ENCODE peak calls at places on chromosomes 7 and 10, in seven cellular contexts. G is colonic mucosa; Q is CD8-positive, alpha-beta memory T cell; B is sigmoid colon; N is GM23248; V is brain microvascular endothelial cell; A is CD8-positive, alpha-beta T cell. H is an unnamed sample.

GRCh38 chr10:3010819-3011422 is 56.4 kb upstream of the PFKP start:
- DNase-seq in A (no peak), Q (no peak), G (no peak), V (no peak), N (no peak), B (no peak), H (no peak)

GRCh38 chr7:11212080-11212711 is 238.5 kb downstream of the PHF14 start:
- DNase-seq in G (peak), V (peak), Q (peak), B (peak), N (peak), A (peak), H (peak)

GRCh38 chr7:131250331-131250730 is 77.3 kb upstream of the MKLN1 start:
- DNase-seq in A (no peak), G (no peak), B (no peak), N (no peak), V (no peak), Q (no peak), H (no peak)

GRCh38 chr10:22518167-22518724 is 172.9 kb downstream of the SPAG6 start:
- DNase-seq in Q (no peak), B (no peak), N (peak), V (no peak), G (no peak), A (no peak), H (no peak)

GRCh38 chr7:153641202-153641601 is 411.0 kb upstream of the DPP6 start:
- DNase-seq in N (no peak), Q (no peak), V (no peak), A (no peak), B (peak), G (no peak), H (no peak)

GRCh38 chr7:151695856-151696555 is 176.3 kb upstream of the RHEB start:
- DNase-seq in N (no peak), V (no peak), A (no peak), Q (no peak), B (no peak), G (no peak), H (no peak)

GRCh38 chr10:98357208-98357836 is 57.7 kb downstream of the PYROXD2 start:
- DNase-seq in A (no peak), G (no peak), B (no peak), N (peak), Q (no peak), V (peak), H (no peak)

GRCh38 chr7:100515072-100515532 is 23.9 kb upstream of the AGFG2 start:
- DNase-seq in V (peak), G (no peak), Q (no peak), B (no peak), N (peak), A (no peak), H (no peak)

GRCh38 chr10:31134303-31134928 is 102.8 kb upstream of the ZNF438 start:
- DNase-seq in N (peak), Q (no peak), G (no peak), A (no peak), V (peak), B (no peak), H (no peak)

GRCh38 chr10:104117839-104118323 is 4.1 kb upstream of the SFR1 start:
- DNase-seq in A (no peak), V (no peak), N (peak), Q (no peak), B (no peak), G (no peak), H (no peak)

GRCh38 chr7:116706668-116707126 is 34.7 kb downstream of the MET start:
- DNase-seq in G (peak), V (peak), B (no peak), Q (no peak), N (peak), A (no peak), H (no peak)

GRCh38 chr10:24503627-24504320 is 219.9 kb downstream of the ARHGAP21 start:
- DNase-seq in G (peak), N (peak), A (no peak), Q (no peak), B (no peak), V (peak), H (peak)

GRCh38 chr10:89518108-89518507 is 17.3 kb downstream of the SLC16A12 start:
- DNase-seq in V (no peak), A (no peak), G (no peak), B (no peak), N (peak), Q (no peak), H (no peak)

GRCh38 chr10:89516149-89516832 is 19.1 kb downstream of the SLC16A12 start:
- DNase-seq in A (no peak), Q (no peak), B (peak), V (peak), N (peak), G (peak), H (no peak)

GRCh38 chr10:89513206-89513605 is 22.2 kb downstream of the SLC16A12 start:
- DNase-seq in N (no peak), B (no peak), G (no peak), A (no peak), Q (no peak), V (no peak), H (no peak)

GRCh38 chr10:89518876-89519842 is 16.2 kb downstream of the SLC16A12 start:
- DNase-seq in B (peak), N (peak), G (no peak), A (no peak), V (peak), Q (no peak), H (no peak)

DNA sequence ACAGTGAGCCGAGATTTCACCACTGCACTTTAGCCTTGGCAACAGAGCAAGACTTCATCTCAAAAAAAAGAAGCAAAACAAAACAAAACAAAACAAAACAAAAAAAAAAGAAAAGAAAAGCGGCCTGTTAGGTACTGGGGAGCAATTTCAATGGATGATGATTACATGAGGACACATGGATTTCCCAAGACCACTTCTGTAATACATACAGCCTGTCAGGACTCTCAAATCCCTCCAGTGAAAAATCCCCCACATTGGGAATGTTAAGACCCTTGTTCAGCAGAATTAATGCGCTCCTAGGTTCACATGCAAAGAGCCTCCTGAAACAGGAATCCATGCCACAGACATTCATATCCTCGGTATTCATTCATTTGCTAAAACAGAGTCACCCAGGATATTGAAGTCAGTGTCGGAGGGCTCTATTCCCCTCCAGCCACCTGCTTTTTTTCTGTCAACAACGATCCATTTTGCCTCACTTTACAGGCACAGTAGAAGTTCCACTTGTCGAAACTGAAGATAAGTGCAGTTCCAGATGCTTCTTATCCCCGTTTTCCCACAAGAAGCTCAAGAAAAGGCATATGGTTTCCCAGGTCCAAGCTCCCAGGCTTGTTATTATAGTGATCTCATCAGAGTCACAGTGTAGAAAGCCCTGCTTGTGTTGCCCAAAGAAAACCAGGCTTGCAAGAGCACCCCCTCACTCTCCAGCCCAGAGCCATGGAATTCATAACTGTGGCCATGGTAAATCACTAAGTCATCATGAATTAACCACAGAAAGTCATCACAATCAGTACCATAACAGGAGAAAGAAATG is 20.2 kb downstream of the SLC16A12 start:
- DNase-seq in B (no peak), G (no peak), N (peak), V (peak), A (no peak), Q (no peak), H (no peak)
- H3K27ac ChIP-seq in B (peak), G (no peak), N (peak), V (peak), A (no peak), Q (no peak), H (no peak)

GRCh38 chr7:114689391-114689790 is 232.5 kb upstream of the MDFIC start:
- DNase-seq in A (no peak), V (no peak), B (no peak), Q (no peak), N (no peak), G (no peak), H (no peak)
- H3K27ac ChIP-seq in A (no peak), V (no peak), B (no peak), Q (no peak), N (no peak), G (no peak), H (no peak)

DNA sequence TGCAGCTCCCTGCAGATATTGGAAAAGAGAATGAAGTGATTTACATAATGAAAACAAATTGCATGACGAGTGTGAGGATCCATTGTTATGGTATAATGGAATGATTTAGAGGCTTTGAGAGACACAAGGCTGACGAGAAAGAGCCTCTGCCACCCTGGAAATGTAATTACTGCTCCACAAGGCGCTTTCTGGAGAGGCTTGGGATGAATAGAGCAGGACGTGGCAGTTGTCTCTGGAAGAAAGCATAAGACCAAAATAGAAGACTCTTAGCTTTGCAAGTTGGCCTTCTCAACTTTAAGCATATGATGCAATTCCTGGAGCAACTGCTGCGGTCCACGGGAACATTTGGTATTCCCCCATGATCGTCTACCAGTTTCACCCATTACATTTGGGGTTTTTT is 181.9 kb upstream of the TCF7L2 start:
- DNase-seq in V (no peak), Q (no peak), A (no peak), B (no peak), N (no peak), G (no peak), H (no peak)
- H3K27ac ChIP-seq in V (no peak), Q (no peak), A (no peak), B (no peak), N (no peak), G (no peak), H (no peak)

DNA sequence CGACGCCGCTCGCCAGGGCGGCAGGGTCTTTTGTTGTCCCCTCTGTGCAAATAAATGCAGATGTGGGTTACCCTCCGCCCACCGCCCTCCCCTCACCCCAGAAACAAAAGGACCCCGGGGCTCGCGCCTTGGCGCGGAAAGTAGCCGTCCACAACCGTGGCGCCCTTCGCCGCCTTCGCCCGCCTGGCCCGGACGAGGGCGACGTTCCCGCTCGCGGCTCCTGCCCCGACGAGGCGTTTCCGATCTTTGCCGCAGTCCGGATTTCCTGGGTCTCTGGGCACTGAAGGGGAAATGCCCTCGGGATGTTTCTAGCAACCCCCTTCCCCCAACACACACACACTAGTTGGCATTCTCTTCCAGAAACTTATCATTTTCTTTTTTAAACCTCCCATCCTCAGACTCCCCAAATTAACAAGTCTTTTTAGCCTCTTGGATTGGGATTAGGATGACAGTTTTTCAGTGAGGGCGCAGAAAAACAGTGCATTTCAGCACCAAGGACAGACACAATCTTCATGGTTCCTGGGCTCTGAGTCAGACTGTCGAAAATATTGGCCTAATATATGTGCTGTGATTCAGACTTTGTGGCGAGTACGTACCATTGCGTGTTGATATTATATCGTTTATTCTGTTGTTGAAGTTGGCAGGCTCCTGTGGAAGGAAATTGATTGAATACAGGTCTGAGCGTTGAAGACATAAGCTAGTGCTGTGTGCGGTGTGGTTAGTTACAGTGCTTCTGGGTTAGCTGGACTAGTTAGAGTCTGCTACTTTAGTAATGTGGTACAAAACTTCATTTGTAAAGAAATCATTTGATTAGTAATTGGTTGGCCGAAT is 803 bp downstream of the PHYHIPL start:
- DNase-seq in Q (no peak), G (peak), A (no peak), V (peak), B (no peak), N (peak), H (no peak)
- H3K27ac ChIP-seq in Q (no peak), G (no peak), A (no peak), V (no peak), B (no peak), N (no peak), H (no peak)

DNA sequence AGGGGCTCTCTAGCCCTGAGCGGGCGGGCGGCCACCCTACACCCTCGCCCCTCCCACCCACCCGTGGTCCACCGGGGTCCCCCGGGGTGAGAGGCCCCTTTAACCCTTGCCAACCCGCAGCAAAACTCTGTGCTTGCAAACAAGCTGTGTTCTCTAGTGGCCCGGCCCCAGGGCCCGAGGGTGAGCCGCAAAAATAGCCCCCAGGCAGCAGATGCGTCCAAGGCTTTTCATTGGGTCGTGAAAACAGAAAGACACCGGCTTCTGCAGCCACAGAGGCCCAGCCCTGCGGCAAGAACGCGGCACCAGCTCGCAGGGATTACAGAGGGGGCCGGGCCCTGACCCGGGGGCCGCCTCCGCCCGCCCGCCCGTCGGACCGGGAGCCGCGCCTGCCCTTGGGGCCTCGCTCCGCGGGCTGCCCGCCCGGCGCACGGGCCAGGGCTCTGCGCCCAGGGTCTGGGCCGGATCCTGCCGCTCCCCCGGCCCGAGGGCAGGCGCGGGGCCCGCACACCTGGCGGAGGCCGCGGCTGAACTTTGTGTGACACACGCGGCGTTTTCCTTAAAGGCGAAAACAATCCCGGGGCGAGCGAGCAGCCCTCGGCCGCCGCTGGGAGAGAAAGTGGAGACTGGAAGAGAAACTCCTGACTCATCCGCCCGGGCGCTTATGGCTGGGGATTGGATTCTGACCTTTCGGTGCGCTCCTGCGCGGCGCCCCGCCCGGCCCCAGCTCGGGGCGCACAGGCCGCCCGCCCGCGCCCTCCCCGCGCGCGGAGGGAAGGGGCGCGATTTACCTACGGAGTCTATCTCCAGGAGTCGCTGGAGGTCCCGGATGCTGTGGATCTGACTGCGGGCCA is 2.8 kb downstream of the PDGFA start:
- DNase-seq in B (no peak), N (peak), V (peak), G (peak), A (no peak), Q (no peak), H (no peak)
- H3K27ac ChIP-seq in B (peak), N (peak), V (peak), G (peak), A (no peak), Q (no peak), H (no peak)

GRCh38 chr7:70587739-70588138 is 544.2 kb upstream of the GALNT17 start:
- DNase-seq in N (no peak), V (no peak), B (no peak), G (peak), Q (no peak), A (no peak), H (no peak)

GRCh38 chr7:70589010-70589409 is 542.9 kb upstream of the GALNT17 start:
- DNase-seq in N (no peak), V (no peak), A (no peak), G (no peak), B (no peak), Q (no peak), H (no peak)

GRCh38 chr7:70588151-70588550 is 543.8 kb upstream of the GALNT17 start:
- DNase-seq in A (no peak), V (no peak), N (no peak), Q (no peak), G (no peak), B (no peak), H (no peak)

GRCh38 chr7:70589590-70589989 is 542.4 kb upstream of the GALNT17 start:
- DNase-seq in N (no peak), B (no peak), Q (no peak), V (no peak), A (no peak), G (no peak), H (no peak)

DNA sequence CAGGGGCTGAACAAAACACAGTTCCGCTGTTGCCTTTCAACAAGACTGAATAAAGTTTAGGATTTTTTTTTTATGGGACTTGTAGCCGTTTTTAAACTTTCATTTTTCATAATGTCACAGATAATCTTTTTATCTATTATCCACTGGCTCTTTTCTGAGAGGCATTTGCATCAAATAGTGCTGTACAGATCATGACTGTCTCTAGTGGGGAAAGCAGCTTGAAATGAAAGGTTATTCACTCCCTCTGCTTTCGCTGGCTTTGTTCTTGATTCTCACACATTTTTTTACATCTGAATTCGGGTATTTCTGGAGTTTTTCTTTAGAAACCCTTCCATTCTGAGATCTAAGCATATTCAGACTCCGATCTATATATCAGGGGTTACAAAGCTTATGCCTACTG is 543.3 kb upstream of the GALNT17 start:
- DNase-seq in Q (no peak), N (no peak), B (no peak), V (no peak), A (no peak), G (no peak), H (no peak)
- H3K27ac ChIP-seq in Q (no peak), N (no peak), B (no peak), V (no peak), A (no peak), G (no peak), H (no peak)

GRCh38 chr7:16267953-16268820 is 153.2 kb downstream of the CRPPA start:
- DNase-seq in Q (no peak), G (no peak), N (no peak), V (no peak), B (no peak), A (no peak), H (no peak)

GRCh38 chr7:16270844-16271243 is 150.5 kb downstream of the CRPPA start:
- DNase-seq in A (no peak), Q (no peak), V (no peak), G (no peak), N (no peak), B (no peak), H (no peak)

GRCh38 chr7:16268821-16269768 is 152.2 kb downstream of the CRPPA start:
- DNase-seq in B (no peak), N (peak), V (peak), A (no peak), Q (no peak), G (no peak), H (no peak)

GRCh38 chr7:16271355-16271754 is 150.0 kb downstream of the CRPPA start:
- DNase-seq in N (no peak), A (no peak), G (no peak), V (no peak), Q (no peak), B (no peak), H (no peak)

DNA sequence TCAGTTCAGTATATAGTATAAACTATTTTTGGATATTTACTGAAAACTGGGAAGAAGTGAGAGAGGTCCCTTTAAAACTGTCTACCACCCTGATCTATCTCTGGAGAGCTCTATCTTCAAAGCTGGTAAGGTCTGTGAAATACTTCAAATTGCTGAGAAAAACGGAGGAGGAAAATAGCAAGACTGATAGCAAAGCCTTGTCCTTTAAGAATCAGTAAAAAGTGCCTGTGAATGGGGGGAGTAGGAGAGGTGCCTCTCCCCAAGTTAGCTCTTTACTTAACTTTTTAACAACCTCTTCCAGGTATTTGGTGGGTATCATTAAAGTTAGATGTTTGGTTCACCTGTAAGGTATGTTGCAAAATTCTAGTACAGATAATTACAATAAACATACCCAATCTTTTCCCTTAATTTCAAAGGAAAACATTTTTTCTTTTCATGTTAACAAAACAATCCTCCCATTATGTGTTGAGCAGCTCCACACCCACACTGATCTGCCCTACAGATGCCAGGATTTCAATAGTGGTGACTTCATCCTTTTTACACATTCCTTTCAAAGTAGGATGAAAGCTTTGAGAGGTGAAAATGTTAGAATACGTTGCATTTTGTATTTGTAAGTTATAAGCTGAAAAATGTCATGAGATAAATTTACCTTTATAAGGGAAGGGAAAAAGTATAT is 149.2 kb downstream of the CRPPA start:
- DNase-seq in V (peak), Q (no peak), G (no peak), N (peak), A (no peak), B (no peak), H (no peak)
- H3K27ac ChIP-seq in V (no peak), Q (no peak), G (no peak), N (no peak), A (no peak), B (no peak), H (no peak)

DNA sequence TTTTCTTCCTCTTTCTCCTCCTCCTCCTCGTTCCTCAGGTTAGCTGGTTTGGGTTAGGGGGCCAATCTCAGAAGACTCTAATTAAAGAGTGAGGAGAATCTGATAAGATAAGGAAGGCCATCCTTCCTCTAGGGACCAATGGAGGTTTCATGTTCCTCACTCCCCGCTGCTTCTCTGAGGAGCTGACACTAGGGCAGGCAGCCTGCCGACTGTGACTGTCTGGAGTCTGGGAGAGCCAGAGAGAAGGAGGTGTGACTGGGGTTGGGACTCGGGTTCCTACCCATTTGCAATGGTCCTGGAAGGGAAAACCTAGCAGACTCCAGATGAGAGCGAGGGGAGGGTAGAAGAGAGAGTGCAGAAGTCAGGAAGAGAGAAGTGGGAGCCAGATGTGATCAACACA is 15.3 kb downstream of the PAX2 start:
- DNase-seq in G (no peak), N (no peak), B (no peak), Q (no peak), A (no peak), V (no peak), H (no peak)
- H3K27ac ChIP-seq in G (no peak), N (no peak), B (no peak), Q (no peak), A (no peak), V (no peak), H (no peak)